ENCODE peak calls at places on chromosomes 5 and 9, in five cellular contexts. N is tibial artery, B is mesendoderm, O is T-helper 2 cell, T is anterior cingulate cortex. R is an unnamed sample.

GRCh38 chr5:143054480-143054941 is 284.3 kb downstream of the ARHGAP26 start:
- DNase-seq in N (no peak), B (no peak), O (peak), T (peak), R (peak)

GRCh38 chr9:17349816-17350215 is 215.0 kb downstream of the CNTLN start:
- DNase-seq in N (no peak), B (peak), O (no peak), T (no peak), R (peak)

GRCh38 chr5:18533137-18533536 is 898.9 kb downstream of the TAF11L14 start:
- DNase-seq in N (no peak), B (no peak), O (no peak), T (no peak), R (no peak)

GRCh38 chr9:136587145-136587943 is 41.5 kb upstream of the NOTCH1 start:
- DNase-seq in N (no peak), B (peak), O (no peak), T (no peak), R (peak)

GRCh38 chr5:157665467-157666085 is 5.8 kb upstream of the C5orf52 start:
- DNase-seq in N (no peak), B (no peak), O (no peak), T (no peak), R (peak)

GRCh38 chr9:127778280-127779135 is at the start of gene SH2D3C:
- DNase-seq in N (no peak), B (no peak), O (peak), T (no peak), R (no peak)

GRCh38 chr5:154740483-154740882 is 14.7 kb upstream of the LARP1 start:
- DNase-seq in N (peak), B (no peak), O (no peak), T (no peak), R (no peak)

GRCh38 chr5:91706785-91707520 is 323.8 kb upstream of the ARRDC3 start:
- DNase-seq in N (no peak), B (no peak), O (no peak), T (no peak), R (peak)

GRCh38 chr5:68932830-68933434 is 160.9 kb upstream of the SLC30A5 start:
- DNase-seq in N (no peak), B (peak), O (peak), T (no peak), R (no peak)

GRCh38 chr9:88826651-88827245 is 164.5 kb upstream of the S1PR3 start:
- DNase-seq in N (no peak), B (no peak), O (no peak), T (no peak), R (peak)

GRCh38 chr5:130978475-130978874 is 186.6 kb downstream of the HINT1 start:
- DNase-seq in N (no peak), B (no peak), O (no peak), T (no peak), R (no peak)

GRCh38 chr9:113542741-113543140 is 79.2 kb downstream of the RGS3 start:
- DNase-seq in N (peak), B (no peak), O (no peak), T (no peak), R (no peak)

GRCh38 chr5:40490464-40491083 is 189.1 kb upstream of the PTGER4 start:
- DNase-seq in N (no peak), B (no peak), O (peak), T (no peak), R (no peak)

GRCh38 chr5:100803391-100803790 is 99.7 kb downstream of the ST8SIA4 start:
- DNase-seq in N (no peak), B (no peak), O (no peak), T (peak), R (peak)

GRCh38 chr9:81244631-81245030 is 444.7 kb downstream of the TLE1 start:
- DNase-seq in N (no peak), B (no peak), O (no peak), T (no peak), R (peak)

GRCh38 chr5:169746147-169746694 is 109.1 kb downstream of the DOCK2 start:
- DNase-seq in N (no peak), B (peak), O (no peak), T (no peak), R (no peak)

GRCh38 chr9:73202992-73203391 is 51.3 kb downstream of the ANXA1 start:
- DNase-seq in N (no peak), B (no peak), O (no peak), T (no peak), R (no peak)

GRCh38 chr5:175629231-175629630 is 28.6 kb upstream of the HRH2 start:
- DNase-seq in N (no peak), B (no peak), O (no peak), T (no peak), R (no peak)

GRCh38 chr9:107587175-107587963 is 97.8 kb upstream of the KLF4 start:
- DNase-seq in N (peak), B (no peak), O (no peak), T (no peak), R (no peak)

GRCh38 chr5:79736528-79737514 is 47.2 kb downstream of the CMYA5 start:
- DNase-seq in N (no peak), B (no peak), O (peak), T (no peak), R (no peak)

GRCh38 chr5:79318935-79319614 is 83.1 kb downstream of the JMY start:
- DNase-seq in N (no peak), B (peak), O (no peak), T (no peak), R (peak)

GRCh38 chr9:36945999-36946398 is 88.1 kb downstream of the PAX5 start:
- DNase-seq in N (no peak), B (no peak), O (no peak), T (no peak), R (no peak)

GRCh38 chr9:81868145-81868544 is 60.1 kb upstream of the SPATA31D4 start:
- DNase-seq in N (no peak), B (no peak), O (no peak), T (no peak), R (no peak)

GRCh38 chr5:40401965-40402364 is 277.8 kb upstream of the PTGER4 start:
- DNase-seq in N (no peak), B (peak), O (peak), T (no peak), R (no peak)

GRCh38 chr9:130701059-130702022 is 7.8 kb downstream of the EXOSC2 start:
- DNase-seq in N (peak), B (peak), O (peak), T (peak), R (peak)

GRCh38 chr5:154708845-154709244 is 46.3 kb upstream of the LARP1 start:
- DNase-seq in N (no peak), B (no peak), O (no peak), T (no peak), R (peak)

GRCh38 chr9:125932012-125932411 is 184.8 kb downstream of the PBX3 start:
- DNase-seq in N (no peak), B (peak), O (no peak), T (peak), R (peak)

GRCh38 chr5:56561-57290 is 35.2 kb upstream of the PLEKHG4B start:
- DNase-seq in N (no peak), B (peak), O (peak), T (no peak), R (peak)

GRCh38 chr9:108473209-108474112 is 382.3 kb downstream of the ACTL7B start:
- DNase-seq in N (peak), B (peak), O (no peak), T (no peak), R (peak)

GRCh38 chr5:93929146-93929545 is 187.7 kb upstream of the POU5F2 start:
- DNase-seq in N (no peak), B (no peak), O (no peak), T (no peak), R (peak)

GRCh38 chr9:92747459-92748232 is 17.0 kb downstream of the BICD2 start:
- DNase-seq in N (no peak), B (no peak), O (no peak), T (no peak), R (peak)

GRCh38 chr9:12935714-12936113 is 160.9 kb downstream of the LURAP1L start:
- DNase-seq in N (no peak), B (no peak), O (no peak), T (no peak), R (no peak)

GRCh38 chr5:87746891-87747366 is 334.2 kb upstream of the CCNH start:
- DNase-seq in N (no peak), B (no peak), O (no peak), T (no peak), R (no peak)

GRCh38 chr5:1195916-1196315 is 5.5 kb upstream of the SLC6A19 start:
- DNase-seq in N (no peak), B (no peak), O (no peak), T (no peak), R (no peak)

GRCh38 chr9:89525673-89526374 is 27.9 kb upstream of the SEMA4D start:
- DNase-seq in N (peak), B (no peak), O (no peak), T (no peak), R (no peak)